ENCODE peak calls at places on chromosomes 3 and 15, in four cellular contexts. E is hippocampal formation, H is retina, P is hepatic stellate cell. G is an unnamed sample.

GRCh38 chr15:82129144-82129692 is 83.4 kb upstream of the MEX3B start:
- DNase-seq in E (no peak), H (no peak), P (no peak), G (no peak)

GRCh38 chr3:190053919-190054672 is 66.6 kb downstream of the P3H2 start:
- DNase-seq in E (no peak), H (no peak), P (peak), G (no peak)

GRCh38 chr15:97979131-97979502 is 18.6 kb downstream of the ARRDC4 start:
- DNase-seq in E (no peak), H (no peak), P (no peak), G (no peak)

GRCh38 chr15:82177291-82178010 is 85.1 kb downstream of the EFL1 start:
- DNase-seq in E (no peak), H (no peak), P (no peak), G (no peak)

GRCh38 chr3:141305436-141305835 is 62.9 kb upstream of the ZBTB38 start:
- DNase-seq in E (no peak), H (no peak), P (peak), G (no peak)

GRCh38 chr3:14379842-14380241 is 22.6 kb upstream of the SLC6A6 start:
- DNase-seq in E (no peak), H (no peak), P (no peak), G (no peak)

GRCh38 chr3:124582621-124583437 is 147.4 kb upstream of the UMPS start:
- DNase-seq in E (no peak), H (no peak), P (no peak), G (no peak)

GRCh38 chr3:163916596-163917560 is 1161.4 kb downstream of the SI start:
- DNase-seq in E (no peak), H (no peak), P (no peak), G (no peak)

GRCh38 chr3:184338538-184338945 is 1.1 kb downstream of the FAM131A start:
- DNase-seq in E (peak), H (peak), P (peak), G (no peak)

GRCh38 chr15:63991706-63992105 is 54.6 kb downstream of the DAPK2 start:
- DNase-seq in E (no peak), H (no peak), P (no peak), G (no peak)

G was measured in neural crest cell.